ENCODE peak calls at places on chromosomes 6 and 20, in four cellular contexts. E, G, Y and I are unnamed samples.

GRCh38 chr20:51958636-51959542 is 156.6 kb upstream of the SALL4 start:
- DNase-seq in Y (no peak), E (no peak), G (peak; percentile 64), I (no peak)

GRCh38 chr6:125750692-125751333 is 1.4 kb downstream of the HEY2 start:
- DNase-seq in G (no peak), E (no peak), Y (no peak), I (no peak)

GRCh38 chr6:81697564-81697963 is 54.9 kb downstream of the TENT5A start:
- DNase-seq in G (peak; percentile 37), Y (no peak), E (no peak), I (no peak)

GRCh38 chr6:143253630-143254029 is 192.9 kb downstream of the AIG1 start:
- DNase-seq in G (peak; percentile 39), Y (no peak), E (no peak), I (no peak)

GRCh38 chr6:6243846-6244245 is 76.6 kb downstream of the F13A1 start:
- DNase-seq in G (no peak), E (no peak), Y (no peak), I (no peak)

GRCh38 chr20:60977896-60978295 is 274.2 kb upstream of the CDH4 start:
- DNase-seq in G (no peak), E (no peak), Y (no peak), I (no peak)

GRCh38 chr6:3266170-3266569 is 7.4 kb downstream of the PSMG4 start:
- DNase-seq in Y (no peak), E (no peak), G (no peak), I (no peak)

GRCh38 chr6:100432136-100432535 is 32.6 kb downstream of the SIM1 start:
- DNase-seq in E (no peak), Y (no peak), G (no peak), I (no peak)

GRCh38 chr6:126625019-126625418 is 285.1 kb downstream of the CENPW start:
- DNase-seq in E (no peak), G (peak; percentile 49), Y (peak; percentile 56), I (no peak)

GRCh38 chr6:27608916-27609883 is 136.3 kb upstream of the ZNF184 start:
- DNase-seq in G (peak; percentile 75), E (peak; percentile 51), Y (peak; percentile 89), I (no peak)

GRCh38 chr6:141077355-141078333 is 1055.1 kb upstream of the GJE1 start:
- DNase-seq in Y (peak; percentile 10), G (no peak), E (peak; percentile 29), I (no peak)

GRCh38 chr6:29705389-29706231 is 17.6 kb upstream of the HLA-F start:
- DNase-seq in G (peak; percentile 61), Y (peak; percentile 70), E (peak; percentile 27), I (no peak)

GRCh38 chr20:31718952-31719643 is 3.6 kb downstream of the BCL2L1 start:
- DNase-seq in G (no peak), E (no peak), Y (peak; percentile 97), I (no peak)

GRCh38 chr6:43738877-43739641 is 31.0 kb upstream of the VEGFA start:
- DNase-seq in G (no peak), Y (peak; percentile 52), E (no peak), I (no peak)

GRCh38 chr6:97594834-97595233 is 311.8 kb upstream of the MMS22L start:
- DNase-seq in E (no peak), G (peak; percentile 65), Y (peak; percentile 36), I (no peak)

GRCh38 chr6:153963352-153963751 is 75.7 kb upstream of the OPRM1 start:
- DNase-seq in G (no peak), Y (no peak), E (no peak), I (no peak)

GRCh38 chr20:21613512-21613911 is 92.0 kb upstream of the PAX1 start:
- DNase-seq in G (no peak), Y (no peak), E (no peak), I (no peak)

GRCh38 chr6:167745660-167746376 is 80.9 kb upstream of the AFDN start:
- DNase-seq in Y (no peak), E (no peak), G (no peak), I (no peak)

GRCh38 chr6:106886922-106887797 is 87.4 kb downstream of the CD24 start:
- DNase-seq in Y (peak; percentile 39), G (no peak), E (no peak), I (no peak)

GRCh38 chr6:121794630-121795029 is 359.2 kb downstream of the GJA1 start:
- DNase-seq in E (no peak), G (peak; percentile 85), Y (peak; percentile 88), I (no peak)

GRCh38 chr20:14497004-14497403 is 159.6 kb upstream of the FLRT3 start:
- DNase-seq in Y (no peak), G (no peak), E (no peak), I (no peak)

GRCh38 chr20:50085481-50086365 is 27.2 kb downstream of the UBE2V1 start:
- DNase-seq in G (peak; percentile 73), Y (peak; percentile 69), E (peak; percentile 76), I (no peak)

GRCh38 chr6:107447663-107448216 is 11.6 kb downstream of the PDSS2 start:
- DNase-seq in Y (no peak), E (peak; percentile 23), G (no peak), I (no peak)

GRCh38 chr6:146957443-146957842 is 246.8 kb upstream of the STXBP5 start:
- DNase-seq in E (no peak), G (peak; percentile 9), Y (no peak), I (no peak)

GRCh38 chr6:95091823-95092436 is 485.4 kb upstream of the MANEA start:
- DNase-seq in G (peak; percentile 87), Y (peak; percentile 76), E (peak; percentile 52), I (peak; percentile 4)

DNA sequence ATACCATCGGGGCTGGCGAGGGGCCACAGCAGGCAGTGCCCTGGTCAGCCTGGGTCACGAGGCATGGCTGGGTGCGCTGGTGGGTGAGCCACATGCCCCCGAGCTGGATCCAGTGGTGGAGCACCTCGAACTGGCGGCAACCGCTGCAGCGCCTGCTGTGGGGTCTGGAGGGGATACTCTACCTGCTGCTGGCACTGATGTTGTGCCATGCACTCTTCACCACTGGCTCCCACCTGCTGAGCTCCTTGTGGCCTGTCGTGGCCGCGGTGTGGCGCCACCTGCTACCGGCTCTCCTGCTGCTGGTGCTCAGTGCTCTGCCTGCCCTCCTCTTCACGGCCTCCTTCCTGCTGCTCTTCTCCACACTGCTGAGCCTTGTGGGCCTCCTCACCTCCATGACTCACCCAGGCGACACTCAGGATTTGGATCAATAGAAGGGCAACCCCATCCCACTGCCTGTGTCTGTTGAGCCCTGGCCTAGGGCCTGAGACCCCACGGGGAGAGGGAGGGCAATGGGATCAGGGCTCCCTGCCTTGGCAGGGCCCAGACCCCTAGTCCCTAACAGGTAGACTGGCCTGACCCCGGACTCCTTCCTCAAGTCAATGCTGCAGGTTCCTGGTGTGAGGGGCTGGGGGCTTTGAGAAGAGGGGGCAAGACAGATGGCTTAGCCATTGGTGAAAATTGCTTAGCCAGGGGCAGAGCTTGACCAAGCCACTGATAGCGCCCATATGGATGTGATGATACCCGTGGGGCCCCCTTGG is 598 bp downstream of the TMEM239 start:
- DNase-seq in E (no peak), G (no peak), Y (no peak), I (no peak)
- TF ChIP-seq CTCF in E (peak; percentile 49), G (no peak), Y (no peak), I (no peak)

DNA sequence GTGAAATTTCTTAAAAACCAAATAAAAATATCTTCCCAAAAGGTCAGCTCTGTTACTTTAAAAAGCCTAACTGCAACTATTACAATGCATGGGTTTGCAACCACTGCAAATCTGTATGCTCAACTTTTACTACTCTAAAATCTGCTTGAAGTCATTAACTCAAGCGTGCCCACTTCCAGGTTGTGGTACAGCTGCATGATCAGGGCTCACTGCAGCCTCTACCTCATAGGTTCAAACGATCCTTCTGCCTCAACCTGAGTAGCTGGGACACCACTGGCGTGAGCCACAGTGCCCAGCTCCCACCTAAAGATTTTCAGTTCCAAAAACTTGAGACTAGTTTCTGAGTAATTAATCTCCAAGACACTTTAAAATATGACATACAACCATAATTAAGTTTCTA is 8.2 kb downstream of the DIDO1 start:
- DNase-seq in E (peak; percentile 82), G (no peak), Y (no peak), I (no peak)
- H3K4me3 ChIP-seq in E (peak overlapping the region; percentile 48), G (no peak overlapping the region), Y (no peak overlapping the region), I (no peak overlapping the region)

GRCh38 chr6:133040025-133040838 is 200.9 kb upstream of the EYA4 start:
- DNase-seq in E (peak; percentile 4), Y (peak; percentile 42), G (peak; percentile 41), I (no peak)
- TF ChIP-seq CTCF in E (peak; percentile 66), Y (peak; percentile 68), G (peak; percentile 68), I (peak; percentile 28)

DNA sequence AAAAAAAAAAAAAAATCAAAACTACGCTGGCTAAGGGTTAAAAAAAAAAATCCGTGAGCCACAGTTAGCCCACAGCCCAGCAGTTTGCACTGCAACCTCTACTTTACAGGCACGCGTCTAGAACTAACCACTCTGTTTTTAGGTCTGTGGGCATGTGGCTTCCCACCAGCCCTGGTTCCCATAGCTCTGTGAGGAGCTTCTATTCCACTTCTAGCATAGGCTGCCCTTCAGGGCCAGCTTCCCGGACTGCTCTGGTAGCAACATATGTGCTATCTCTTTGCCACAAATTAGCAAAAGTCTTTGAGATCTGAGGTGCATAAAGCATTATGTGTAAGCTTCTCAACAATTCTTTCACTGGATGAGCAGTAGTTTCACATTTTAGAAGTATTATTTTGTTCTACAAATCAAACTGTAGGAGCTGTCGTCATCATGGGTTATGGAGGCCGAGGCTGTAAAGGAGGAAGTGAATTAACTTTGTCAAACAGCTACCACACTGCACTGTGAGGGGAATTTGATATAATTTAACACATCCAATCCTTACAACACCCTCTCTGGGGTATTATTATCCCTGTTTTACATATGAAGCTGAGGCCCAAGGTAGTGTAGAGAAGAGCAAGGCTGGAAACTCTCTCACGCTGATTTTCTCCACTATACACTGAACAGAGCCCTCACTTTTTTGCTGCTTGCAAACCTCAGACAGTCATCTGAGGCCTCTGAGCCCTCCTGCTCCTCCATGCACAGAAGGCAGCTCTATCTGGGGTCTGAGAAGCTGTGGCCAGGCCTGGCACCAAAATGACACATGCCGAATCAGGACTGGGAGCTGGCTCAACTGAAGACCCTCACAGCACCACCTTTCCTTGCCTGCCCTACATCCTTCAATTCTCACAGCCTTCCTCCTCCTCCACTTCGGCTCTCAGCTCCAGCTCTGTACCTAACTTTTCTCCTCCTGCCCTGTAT is 35.3 kb downstream of the MAN1A1 start:
- DNase-seq in E (no peak), G (no peak), Y (no peak), I (peak; percentile 24)
- H3K4me3 ChIP-seq in E (no peak overlapping the region), G (no peak overlapping the region), Y (no peak overlapping the region), I (peak overlapping the region; percentile 34)

DNA sequence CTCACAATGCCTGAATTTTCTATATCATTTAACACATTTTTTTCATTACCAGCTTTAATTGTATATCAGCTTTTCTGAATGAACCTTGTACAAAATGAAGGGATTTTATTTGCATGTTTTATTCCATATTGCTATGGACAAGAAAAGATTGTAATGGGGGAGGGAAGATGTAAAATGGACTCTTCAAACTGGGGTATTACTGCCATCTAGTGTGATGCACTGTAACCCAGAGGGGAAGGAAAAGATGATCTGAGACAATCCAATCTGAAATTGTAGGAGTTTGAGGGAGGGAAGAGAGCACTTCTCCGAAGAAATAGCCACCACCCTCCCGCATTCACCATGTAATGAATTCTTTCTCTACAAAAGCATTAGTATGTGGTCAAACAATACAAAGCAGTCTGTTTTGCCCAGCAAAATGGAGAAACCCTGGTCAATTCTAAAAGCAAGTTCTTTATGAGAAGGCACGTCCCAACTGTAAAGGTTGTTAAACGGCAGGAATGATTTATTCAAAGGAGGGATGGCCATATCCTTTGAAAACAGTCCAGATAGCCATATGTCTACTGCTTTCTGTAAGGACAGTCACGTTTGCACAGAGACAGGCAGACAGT is 679.5 kb upstream of the NRSN1 start:
- DNase-seq in Y (peak; percentile 68), E (no peak), G (peak; percentile 78), I (no peak)
- TF ChIP-seq CTCF in Y (peak; percentile 69), E (peak; percentile 35), G (peak; percentile 80), I (no peak)